ENCODE peak calls at places on chromosome 6, in eight cellular contexts. One of them, this sample, is unnamed.

GRCh38 chr6:45212976-45213375 is 115.2 kb upstream of the RUNX2 start:
- DNase-seq in dorsolateral prefrontal cortex: no peak
- DNase-seq in pancreas: no peak
- DNase-seq in cardiac muscle cell: no peak
- DNase-seq in thoracic aorta: no peak
- DNase-seq in mesothelial cell of epicardium: no peak
- DNase-seq in ovary: no peak
- DNase-seq in cardiac fibroblast: peak
- DNase-seq in this sample: no peak

GRCh38 chr6:4637691-4638433 is 138.3 kb upstream of the CDYL start:
- DNase-seq in dorsolateral prefrontal cortex: no peak
- DNase-seq in pancreas: no peak
- DNase-seq in cardiac muscle cell: peak
- DNase-seq in thoracic aorta: no peak
- DNase-seq in mesothelial cell of epicardium: no peak
- DNase-seq in ovary: no peak
- DNase-seq in cardiac fibroblast: peak
- DNase-seq in this sample: no peak

GRCh38 chr6:1759877-1760276 is 150.2 kb downstream of the FOXC1 start:
- DNase-seq in dorsolateral prefrontal cortex: no peak
- DNase-seq in pancreas: no peak
- DNase-seq in cardiac muscle cell: no peak
- DNase-seq in thoracic aorta: no peak
- DNase-seq in mesothelial cell of epicardium: no peak
- DNase-seq in ovary: no peak
- DNase-seq in cardiac fibroblast: no peak
- DNase-seq in this sample: no peak

GRCh38 chr6:16684896-16685554 is 76.2 kb downstream of the ATXN1 start:
- DNase-seq in dorsolateral prefrontal cortex: no peak
- DNase-seq in pancreas: no peak
- DNase-seq in cardiac muscle cell: peak
- DNase-seq in thoracic aorta: no peak
- DNase-seq in mesothelial cell of epicardium: no peak
- DNase-seq in ovary: no peak
- DNase-seq in cardiac fibroblast: peak
- DNase-seq in this sample: no peak

GRCh38 chr6:16639689-16640480 is 121.4 kb downstream of the ATXN1 start:
- DNase-seq in dorsolateral prefrontal cortex: no peak
- DNase-seq in pancreas: no peak
- DNase-seq in cardiac muscle cell: peak
- DNase-seq in thoracic aorta: no peak
- DNase-seq in mesothelial cell of epicardium: no peak
- DNase-seq in ovary: no peak
- DNase-seq in cardiac fibroblast: peak
- DNase-seq in this sample: no peak

GRCh38 chr6:116596815-116597214 is 19.5 kb upstream of the RSPH4A start:
- DNase-seq in dorsolateral prefrontal cortex: no peak
- DNase-seq in pancreas: no peak
- DNase-seq in cardiac muscle cell: peak
- DNase-seq in thoracic aorta: no peak
- DNase-seq in mesothelial cell of epicardium: no peak
- DNase-seq in ovary: no peak
- DNase-seq in cardiac fibroblast: peak
- DNase-seq in this sample: no peak

GRCh38 chr6:1952726-1953360 is 292.6 kb downstream of the GMDS start:
- DNase-seq in dorsolateral prefrontal cortex: no peak
- DNase-seq in pancreas: no peak
- DNase-seq in cardiac muscle cell: peak
- DNase-seq in thoracic aorta: no peak
- DNase-seq in mesothelial cell of epicardium: no peak
- DNase-seq in ovary: no peak
- DNase-seq in cardiac fibroblast: peak
- DNase-seq in this sample: no peak

GRCh38 chr6:129500958-129501381 is 209.0 kb downstream of the ARHGAP18 start:
- DNase-seq in dorsolateral prefrontal cortex: no peak
- DNase-seq in pancreas: no peak
- DNase-seq in cardiac muscle cell: peak
- DNase-seq in thoracic aorta: no peak
- DNase-seq in mesothelial cell of epicardium: no peak
- DNase-seq in ovary: no peak
- DNase-seq in cardiac fibroblast: peak
- DNase-seq in this sample: no peak

GRCh38 chr6:89675949-89676753 is 37.6 kb upstream of the LYRM2 start:
- DNase-seq in dorsolateral prefrontal cortex: no peak
- DNase-seq in pancreas: no peak
- DNase-seq in cardiac muscle cell: peak
- DNase-seq in thoracic aorta: no peak
- DNase-seq in mesothelial cell of epicardium: no peak
- DNase-seq in ovary: no peak
- DNase-seq in cardiac fibroblast: no peak
- DNase-seq in this sample: no peak

GRCh38 chr6:143060806-143061596 is at the start of gene AIG1:
- DNase-seq in dorsolateral prefrontal cortex: peak
- DNase-seq in pancreas: peak
- DNase-seq in cardiac muscle cell: no peak
- DNase-seq in thoracic aorta: peak
- DNase-seq in mesothelial cell of epicardium: peak
- DNase-seq in ovary: peak
- DNase-seq in cardiac fibroblast: no peak
- DNase-seq in this sample: peak

GRCh38 chr6:1613631-1614447 is 4.1 kb downstream of the FOXC1 start:
- DNase-seq in dorsolateral prefrontal cortex: no peak
- DNase-seq in pancreas: no peak
- DNase-seq in cardiac muscle cell: peak
- DNase-seq in thoracic aorta: no peak
- DNase-seq in mesothelial cell of epicardium: no peak
- DNase-seq in ovary: peak
- DNase-seq in cardiac fibroblast: peak
- DNase-seq in this sample: no peak

GRCh38 chr6:34098045-34098936 is 47.6 kb downstream of the GRM4 start:
- DNase-seq in dorsolateral prefrontal cortex: no peak
- DNase-seq in pancreas: no peak
- DNase-seq in cardiac muscle cell: no peak
- DNase-seq in thoracic aorta: no peak
- DNase-seq in mesothelial cell of epicardium: no peak
- DNase-seq in ovary: no peak
- DNase-seq in cardiac fibroblast: no peak
- DNase-seq in this sample: no peak

GRCh38 chr6:113632220-113632864 is 224.8 kb upstream of the MARCKS start:
- DNase-seq in dorsolateral prefrontal cortex: no peak
- DNase-seq in pancreas: peak
- DNase-seq in cardiac muscle cell: peak
- DNase-seq in thoracic aorta: peak
- DNase-seq in mesothelial cell of epicardium: no peak
- DNase-seq in ovary: no peak
- DNase-seq in cardiac fibroblast: peak
- DNase-seq in this sample: no peak

GRCh38 chr6:20810732-20811111 is 276.5 kb downstream of the CDKAL1 start:
- DNase-seq in dorsolateral prefrontal cortex: no peak
- DNase-seq in pancreas: no peak
- DNase-seq in cardiac muscle cell: peak
- DNase-seq in thoracic aorta: no peak
- DNase-seq in mesothelial cell of epicardium: no peak
- DNase-seq in ovary: no peak
- DNase-seq in cardiac fibroblast: no peak
- DNase-seq in this sample: no peak

GRCh38 chr6:112595201-112595600 is 248.1 kb downstream of the RFPL4B start:
- DNase-seq in dorsolateral prefrontal cortex: no peak
- DNase-seq in pancreas: no peak
- DNase-seq in cardiac muscle cell: no peak
- DNase-seq in thoracic aorta: no peak
- DNase-seq in mesothelial cell of epicardium: no peak
- DNase-seq in ovary: no peak
- DNase-seq in cardiac fibroblast: no peak
- DNase-seq in this sample: no peak

GRCh38 chr6:112595841-112596240 is 248.7 kb downstream of the RFPL4B start:
- DNase-seq in dorsolateral prefrontal cortex: no peak
- DNase-seq in pancreas: no peak
- DNase-seq in cardiac muscle cell: no peak
- DNase-seq in thoracic aorta: no peak
- DNase-seq in mesothelial cell of epicardium: no peak
- DNase-seq in ovary: no peak
- DNase-seq in cardiac fibroblast: no peak
- DNase-seq in this sample: no peak

GRCh38 chr6:112603726-112604125 is 256.6 kb downstream of the RFPL4B start:
- DNase-seq in dorsolateral prefrontal cortex: no peak
- DNase-seq in pancreas: no peak
- DNase-seq in cardiac muscle cell: no peak
- DNase-seq in thoracic aorta: no peak
- DNase-seq in mesothelial cell of epicardium: no peak
- DNase-seq in ovary: no peak
- DNase-seq in cardiac fibroblast: no peak
- DNase-seq in this sample: no peak

DNA sequence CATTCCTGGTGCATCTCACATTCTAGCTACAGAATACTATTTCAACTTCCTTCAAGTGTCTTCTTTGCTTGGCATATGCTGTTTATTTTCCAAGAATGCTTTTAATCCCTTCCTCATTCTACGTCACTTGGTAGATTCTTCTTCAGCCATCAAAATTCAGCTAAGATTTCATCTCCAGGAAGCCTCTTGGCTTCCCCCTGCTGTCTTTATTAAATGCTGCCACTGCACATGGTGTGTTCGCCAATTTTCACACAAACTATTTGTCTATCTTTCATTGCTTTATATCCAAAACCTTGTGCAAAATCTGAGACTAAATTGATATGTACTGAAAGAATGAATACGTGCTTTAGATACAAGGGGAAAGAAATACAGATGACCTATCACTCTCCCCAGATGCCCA is 253.0 kb downstream of the RFPL4B start:
- DNase-seq in dorsolateral prefrontal cortex: no peak
- DNase-seq in pancreas: no peak
- DNase-seq in cardiac muscle cell: no peak
- DNase-seq in thoracic aorta: no peak
- DNase-seq in mesothelial cell of epicardium: no peak
- DNase-seq in ovary: no peak
- DNase-seq in cardiac fibroblast: no peak
- DNase-seq in this sample: no peak
- TF ChIP-seq CTCF in dorsolateral prefrontal cortex: no peak
- TF ChIP-seq CTCF in pancreas: no peak
- TF ChIP-seq CTCF in cardiac muscle cell: peak
- TF ChIP-seq CTCF in thoracic aorta: no peak
- TF ChIP-seq CTCF in mesothelial cell of epicardium: no peak
- TF ChIP-seq CTCF in ovary: no peak
- TF ChIP-seq CTCF in cardiac fibroblast: peak
- TF ChIP-seq CTCF in this sample: no peak

DNA sequence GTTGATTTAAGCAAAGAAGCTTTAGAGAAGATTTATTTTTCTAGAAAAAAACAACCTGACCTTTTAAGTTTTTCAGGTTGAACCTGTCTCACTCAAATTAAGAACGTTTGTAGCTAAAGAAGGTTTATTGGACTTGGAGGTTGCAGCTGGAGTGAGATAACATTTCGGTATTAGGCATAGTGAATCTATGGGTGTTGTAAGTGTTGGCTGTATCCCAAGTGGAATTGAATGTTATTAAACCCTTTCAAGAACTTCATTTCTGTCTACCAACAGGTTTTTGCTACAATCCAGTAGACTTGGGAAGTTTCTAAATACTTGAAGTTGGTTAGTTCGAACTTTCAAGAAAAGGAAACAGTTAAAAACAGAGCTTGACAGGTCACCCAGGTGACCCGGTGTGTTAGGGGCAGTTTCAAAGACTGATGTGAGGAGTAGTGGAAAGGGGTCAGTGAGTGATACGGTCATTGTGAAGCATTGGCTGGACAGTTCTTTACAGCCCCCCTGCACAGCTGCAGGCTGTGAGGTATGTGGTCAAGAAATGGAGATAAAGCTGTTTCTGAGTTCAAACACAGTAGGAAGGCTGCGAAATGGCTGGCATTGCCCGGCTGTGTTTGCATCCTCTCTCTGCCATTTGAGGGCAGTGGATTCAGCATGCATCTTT is 2.5 kb upstream of the TBCC start:
- DNase-seq in dorsolateral prefrontal cortex: no peak
- DNase-seq in pancreas: no peak
- DNase-seq in cardiac muscle cell: peak
- DNase-seq in thoracic aorta: no peak
- DNase-seq in mesothelial cell of epicardium: no peak
- DNase-seq in ovary: no peak
- DNase-seq in cardiac fibroblast: no peak
- DNase-seq in this sample: no peak
- TF ChIP-seq CTCF in dorsolateral prefrontal cortex: no peak
- TF ChIP-seq CTCF in pancreas: no peak
- TF ChIP-seq CTCF in cardiac muscle cell: no peak
- TF ChIP-seq CTCF in thoracic aorta: no peak
- TF ChIP-seq CTCF in mesothelial cell of epicardium: no peak
- TF ChIP-seq CTCF in ovary: no peak
- TF ChIP-seq CTCF in cardiac fibroblast: no peak
- TF ChIP-seq CTCF in this sample: no peak

GRCh38 chr6:100228437-100229424 is 234.7 kb upstream of the MCHR2 start:
- DNase-seq in dorsolateral prefrontal cortex: peak
- DNase-seq in pancreas: peak
- DNase-seq in cardiac muscle cell: peak
- DNase-seq in thoracic aorta: no peak
- DNase-seq in mesothelial cell of epicardium: peak
- DNase-seq in ovary: peak
- DNase-seq in cardiac fibroblast: peak
- DNase-seq in this sample: no peak
- TF ChIP-seq CTCF in dorsolateral prefrontal cortex: no peak
- TF ChIP-seq CTCF in pancreas: no peak
- TF ChIP-seq CTCF in cardiac muscle cell: peak
- TF ChIP-seq CTCF in thoracic aorta: peak
- TF ChIP-seq CTCF in mesothelial cell of epicardium: no peak
- TF ChIP-seq CTCF in ovary: no peak
- TF ChIP-seq CTCF in cardiac fibroblast: peak
- TF ChIP-seq CTCF in this sample: no peak

GRCh38 chr6:38034269-38034914 is 214.9 kb downstream of the ZFAND3 start:
- DNase-seq in dorsolateral prefrontal cortex: no peak
- DNase-seq in pancreas: no peak
- DNase-seq in cardiac muscle cell: peak
- DNase-seq in thoracic aorta: no peak
- DNase-seq in mesothelial cell of epicardium: no peak
- DNase-seq in ovary: no peak
- DNase-seq in cardiac fibroblast: peak
- DNase-seq in this sample: no peak
- TF ChIP-seq CTCF in dorsolateral prefrontal cortex: peak
- TF ChIP-seq CTCF in pancreas: no peak
- TF ChIP-seq CTCF in cardiac muscle cell: peak
- TF ChIP-seq CTCF in thoracic aorta: peak
- TF ChIP-seq CTCF in mesothelial cell of epicardium: no peak
- TF ChIP-seq CTCF in ovary: no peak
- TF ChIP-seq CTCF in cardiac fibroblast: peak
- TF ChIP-seq CTCF in this sample: peak

DNA sequence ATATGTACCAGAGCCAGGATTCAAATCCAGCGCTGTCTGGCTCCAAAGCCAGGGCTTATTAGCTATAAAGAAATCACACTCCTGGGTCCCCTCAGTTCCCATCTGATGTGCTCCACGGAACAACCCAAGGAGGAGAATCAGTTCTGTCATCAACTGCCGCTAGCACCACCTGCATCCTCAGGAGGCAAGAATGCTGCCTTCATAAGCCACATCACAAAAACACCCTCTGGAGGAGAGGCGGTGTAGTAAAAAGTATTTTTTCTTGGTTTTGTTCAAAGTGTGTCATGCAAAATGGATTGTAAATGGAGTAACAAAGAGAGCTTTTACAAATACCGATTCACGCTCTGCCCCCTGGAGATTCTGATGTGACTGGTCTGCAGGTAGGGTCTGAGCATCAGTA is 57.1 kb downstream of the TNFRSF21 start:
- DNase-seq in dorsolateral prefrontal cortex: no peak
- DNase-seq in pancreas: no peak
- DNase-seq in cardiac muscle cell: no peak
- DNase-seq in thoracic aorta: no peak
- DNase-seq in mesothelial cell of epicardium: no peak
- DNase-seq in ovary: no peak
- DNase-seq in cardiac fibroblast: no peak
- DNase-seq in this sample: no peak
- TF ChIP-seq CTCF in dorsolateral prefrontal cortex: no peak
- TF ChIP-seq CTCF in pancreas: no peak
- TF ChIP-seq CTCF in cardiac muscle cell: no peak
- TF ChIP-seq CTCF in thoracic aorta: no peak
- TF ChIP-seq CTCF in mesothelial cell of epicardium: no peak
- TF ChIP-seq CTCF in ovary: no peak
- TF ChIP-seq CTCF in cardiac fibroblast: no peak
- TF ChIP-seq CTCF in this sample: no peak

GRCh38 chr6:73581293-73581692 is 60.5 kb upstream of the EEF1A1 start:
- DNase-seq in dorsolateral prefrontal cortex: no peak
- DNase-seq in pancreas: no peak
- DNase-seq in cardiac muscle cell: no peak
- DNase-seq in thoracic aorta: no peak
- DNase-seq in mesothelial cell of epicardium: no peak
- DNase-seq in ovary: no peak
- DNase-seq in cardiac fibroblast: no peak
- DNase-seq in this sample: no peak
- TF ChIP-seq CTCF in dorsolateral prefrontal cortex: no peak
- TF ChIP-seq CTCF in pancreas: no peak
- TF ChIP-seq CTCF in cardiac muscle cell: no peak
- TF ChIP-seq CTCF in thoracic aorta: no peak
- TF ChIP-seq CTCF in mesothelial cell of epicardium: no peak
- TF ChIP-seq CTCF in ovary: no peak
- TF ChIP-seq CTCF in cardiac fibroblast: no peak
- TF ChIP-seq CTCF in this sample: no peak

This sample was measured in D721Med.